ENCODE peak calls at places on chromosomes 5 and 9, in four cellular contexts. T, S, B and W are unnamed samples.

GRCh38 chr5:42767491-42768105 is 11.0 kb downstream of the CCDC152 start:
- DNase-seq in T (no peak), S (no peak), B (peak), W (peak)

GRCh38 chr9:114289106-114289505 is 33.8 kb upstream of the ORM1 start:
- DNase-seq in T (no peak), S (no peak), B (no peak), W (no peak)

GRCh38 chr9:131264231-131264630 is 12.1 kb downstream of the FAM78A start:
- DNase-seq in T (no peak), S (no peak), B (no peak), W (no peak)

GRCh38 chr5:134132372-134133212 is 18.1 kb downstream of the TCF7 start:
- DNase-seq in T (no peak), S (no peak), B (no peak), W (no peak)

GRCh38 chr5:16617272-16617973 is 626 bp upstream of the RETREG1 start:
- DNase-seq in T (no peak), S (no peak), B (no peak), W (no peak)

GRCh38 chr5:174606153-174606552 is 118.2 kb upstream of the MSX2 start:
- DNase-seq in T (no peak), S (no peak), B (no peak), W (no peak)

GRCh38 chr5:71651554-71651953 is 64.4 kb downstream of the MCCC2 start:
- DNase-seq in T (no peak), S (no peak), B (no peak), W (no peak)

GRCh38 chr5:37554938-37555337 is 175.8 kb downstream of the WDR70 start:
- DNase-seq in T (no peak), S (peak), B (peak), W (no peak)

GRCh38 chr9:134858051-134858841 is 22.4 kb upstream of the FCN2 start:
- DNase-seq in T (no peak), S (peak), B (peak), W (peak)

GRCh38 chr9:72680593-72681317 is 159.3 kb downstream of the TMC1 start:
- DNase-seq in T (no peak), S (no peak), B (no peak), W (peak)

GRCh38 chr5:160760008-160760407 is 92.0 kb downstream of the ATP10B start:
- DNase-seq in T (no peak), S (no peak), B (no peak), W (no peak)

GRCh38 chr9:78031271-78031825 is at the start of gene GNAQ:
- DNase-seq in T (no peak), S (no peak), B (no peak), W (no peak)

GRCh38 chr9:126307306-126308061 is 19.1 kb upstream of the MVB12B start:
- DNase-seq in T (no peak), S (no peak), B (no peak), W (no peak)

GRCh38 chr5:90337449-90338052 is 72.0 kb downstream of the CETN3 start:
- DNase-seq in T (no peak), S (no peak), B (no peak), W (no peak)

GRCh38 chr9:126722252-126722921 is 82.5 kb upstream of the ZBTB43 start:
- DNase-seq in T (peak), S (peak), B (peak), W (peak)

GRCh38 chr9:132811985-132812384 is 66.1 kb downstream of the AK8 start:
- DNase-seq in T (no peak), S (no peak), B (no peak), W (no peak)

GRCh38 chr9:36092509-36093215 is 43.9 kb upstream of the GLIPR2 start:
- DNase-seq in T (no peak), S (peak), B (no peak), W (no peak)

GRCh38 chr9:21558627-21559401 is 76.7 kb upstream of the IFNE start:
- DNase-seq in T (no peak), S (peak), B (peak), W (no peak)

GRCh38 chr9:125374443-125375309 is 113.0 kb downstream of the GAPVD1 start:
- DNase-seq in T (peak), S (peak), B (peak), W (peak)

GRCh38 chr5:141958113-141958512 is at the start of gene PCDH12:
- DNase-seq in T (no peak), S (no peak), B (no peak), W (no peak)

GRCh38 chr5:176658007-176658599 is 10.8 kb downstream of the TSPAN17 start:
- DNase-seq in T (peak), S (peak), B (peak), W (peak)

GRCh38 chr5:10289991-10290390 is 17.7 kb downstream of the CMBL start:
- DNase-seq in T (no peak), S (no peak), B (no peak), W (no peak)